ENCODE peak calls at places on chromosomes 16 and 17, in nine cellular contexts. One of them, this sample, is unnamed.
A peak's percentile ranks its signal among the peaks of the same experiment; 100 is the strongest.

GRCh38 chr17:1390422-1391367 is 9.3 kb downstream of the YWHAE start:
- DNase-seq in GM13977: no peak
- DNase-seq in B cell: no peak
- DNase-seq in astrocyte: peak; percentile 23
- DNase-seq in left ventricle myocardium inferior: no peak
- DNase-seq in HFF-Myc: no peak
- DNase-seq in upper lobe of right lung: no peak
- DNase-seq in Caco-2: no peak
- DNase-seq in neural crest cell: no peak
- DNase-seq in this sample: no peak

GRCh38 chr17:81572499-81573030 is 20.4 kb upstream of the FAAP100 start:
- DNase-seq in astrocyte: peak; percentile 52
- DNase-seq in neural crest cell: no peak
- DNase-seq in Caco-2: no peak
- DNase-seq in left ventricle myocardium inferior: no peak
- DNase-seq in GM13977: no peak
- DNase-seq in B cell: no peak
- DNase-seq in HFF-Myc: no peak
- DNase-seq in upper lobe of right lung: no peak
- DNase-seq in this sample: no peak

GRCh38 chr17:75764711-75765421 is at the start of gene GALK1:
- DNase-seq in left ventricle myocardium inferior: peak; percentile 81
- DNase-seq in Caco-2: peak; percentile 73
- DNase-seq in upper lobe of right lung: peak; percentile 91
- DNase-seq in neural crest cell: peak; percentile 69
- DNase-seq in astrocyte: peak; percentile 41
- DNase-seq in GM13977: peak; percentile 93
- DNase-seq in B cell: peak; percentile 97
- DNase-seq in HFF-Myc: no peak
- DNase-seq in this sample: peak; percentile 81

GRCh38 chr17:75503976-75504346 is 11.4 kb downstream of the CASKIN2 start:
- DNase-seq in upper lobe of right lung: peak; percentile 64
- DNase-seq in HFF-Myc: no peak
- DNase-seq in astrocyte: no peak
- DNase-seq in B cell: no peak
- DNase-seq in left ventricle myocardium inferior: no peak
- DNase-seq in Caco-2: no peak
- DNase-seq in GM13977: no peak
- DNase-seq in neural crest cell: no peak
- DNase-seq in this sample: no peak

GRCh38 chr16:15650698-15651161 is 685 bp downstream of the NDE1 start:
- DNase-seq in left ventricle myocardium inferior: no peak
- DNase-seq in neural crest cell: peak; percentile 7
- DNase-seq in B cell: peak; percentile 57
- DNase-seq in HFF-Myc: no peak
- DNase-seq in astrocyte: no peak
- DNase-seq in Caco-2: no peak
- DNase-seq in upper lobe of right lung: no peak
- DNase-seq in GM13977: peak; percentile 64
- DNase-seq in this sample: peak; percentile 75

GRCh38 chr17:50101346-50102163 is 6.4 kb downstream of the PDK2 start:
- DNase-seq in upper lobe of right lung: no peak
- DNase-seq in neural crest cell: no peak
- DNase-seq in GM13977: no peak
- DNase-seq in left ventricle myocardium inferior: peak; percentile 70
- DNase-seq in HFF-Myc: no peak
- DNase-seq in astrocyte: no peak
- DNase-seq in Caco-2: no peak
- DNase-seq in B cell: no peak
- DNase-seq in this sample: no peak

GRCh38 chr16:82660966-82661365 is 34.2 kb downstream of the CDH13 start:
- DNase-seq in Caco-2: no peak
- DNase-seq in GM13977: no peak
- DNase-seq in HFF-Myc: no peak
- DNase-seq in astrocyte: no peak
- DNase-seq in left ventricle myocardium inferior: no peak
- DNase-seq in neural crest cell: no peak
- DNase-seq in upper lobe of right lung: no peak
- DNase-seq in B cell: no peak
- DNase-seq in this sample: no peak

GRCh38 chr17:1793447-1793806 is 31.6 kb downstream of the SERPINF1 start:
- DNase-seq in HFF-Myc: no peak
- DNase-seq in upper lobe of right lung: no peak
- DNase-seq in Caco-2: no peak
- DNase-seq in B cell: no peak
- DNase-seq in left ventricle myocardium inferior: no peak
- DNase-seq in astrocyte: peak; percentile 14
- DNase-seq in neural crest cell: no peak
- DNase-seq in GM13977: no peak
- DNase-seq in this sample: no peak

GRCh38 chr16:844638-845348 is 44.3 kb upstream of the GNG13 start:
- DNase-seq in astrocyte: no peak
- DNase-seq in upper lobe of right lung: no peak
- DNase-seq in neural crest cell: no peak
- DNase-seq in B cell: no peak
- DNase-seq in left ventricle myocardium inferior: no peak
- DNase-seq in Caco-2: no peak
- DNase-seq in HFF-Myc: no peak
- DNase-seq in GM13977: no peak
- DNase-seq in this sample: no peak

GRCh38 chr17:56230660-56231059 is 77.4 kb downstream of the ANKFN1 start:
- DNase-seq in left ventricle myocardium inferior: no peak
- DNase-seq in neural crest cell: no peak
- DNase-seq in upper lobe of right lung: no peak
- DNase-seq in Caco-2: no peak
- DNase-seq in GM13977: no peak
- DNase-seq in astrocyte: peak; percentile 28
- DNase-seq in HFF-Myc: no peak
- DNase-seq in B cell: no peak
- DNase-seq in this sample: no peak

GRCh38 chr17:68260051-68260762 is 12.4 kb downstream of the AMZ2 start:
- DNase-seq in GM13977: no peak
- DNase-seq in astrocyte: peak; percentile 14
- DNase-seq in B cell: no peak
- DNase-seq in Caco-2: no peak
- DNase-seq in upper lobe of right lung: no peak
- DNase-seq in left ventricle myocardium inferior: no peak
- DNase-seq in neural crest cell: no peak
- DNase-seq in HFF-Myc: no peak
- DNase-seq in this sample: no peak

GRCh38 chr17:57393368-57393767 is 137.0 kb downstream of the MSI2 start:
- DNase-seq in B cell: no peak
- DNase-seq in GM13977: no peak
- DNase-seq in neural crest cell: no peak
- DNase-seq in Caco-2: no peak
- DNase-seq in astrocyte: no peak
- DNase-seq in HFF-Myc: no peak
- DNase-seq in upper lobe of right lung: no peak
- DNase-seq in left ventricle myocardium inferior: no peak
- DNase-seq in this sample: no peak

GRCh38 chr17:51087072-51087757 is 33.5 kb downstream of the SPAG9 start:
- DNase-seq in upper lobe of right lung: no peak
- DNase-seq in GM13977: no peak
- DNase-seq in astrocyte: no peak
- DNase-seq in left ventricle myocardium inferior: no peak
- DNase-seq in neural crest cell: no peak
- DNase-seq in HFF-Myc: no peak
- DNase-seq in B cell: no peak
- DNase-seq in Caco-2: no peak
- DNase-seq in this sample: no peak

DNA sequence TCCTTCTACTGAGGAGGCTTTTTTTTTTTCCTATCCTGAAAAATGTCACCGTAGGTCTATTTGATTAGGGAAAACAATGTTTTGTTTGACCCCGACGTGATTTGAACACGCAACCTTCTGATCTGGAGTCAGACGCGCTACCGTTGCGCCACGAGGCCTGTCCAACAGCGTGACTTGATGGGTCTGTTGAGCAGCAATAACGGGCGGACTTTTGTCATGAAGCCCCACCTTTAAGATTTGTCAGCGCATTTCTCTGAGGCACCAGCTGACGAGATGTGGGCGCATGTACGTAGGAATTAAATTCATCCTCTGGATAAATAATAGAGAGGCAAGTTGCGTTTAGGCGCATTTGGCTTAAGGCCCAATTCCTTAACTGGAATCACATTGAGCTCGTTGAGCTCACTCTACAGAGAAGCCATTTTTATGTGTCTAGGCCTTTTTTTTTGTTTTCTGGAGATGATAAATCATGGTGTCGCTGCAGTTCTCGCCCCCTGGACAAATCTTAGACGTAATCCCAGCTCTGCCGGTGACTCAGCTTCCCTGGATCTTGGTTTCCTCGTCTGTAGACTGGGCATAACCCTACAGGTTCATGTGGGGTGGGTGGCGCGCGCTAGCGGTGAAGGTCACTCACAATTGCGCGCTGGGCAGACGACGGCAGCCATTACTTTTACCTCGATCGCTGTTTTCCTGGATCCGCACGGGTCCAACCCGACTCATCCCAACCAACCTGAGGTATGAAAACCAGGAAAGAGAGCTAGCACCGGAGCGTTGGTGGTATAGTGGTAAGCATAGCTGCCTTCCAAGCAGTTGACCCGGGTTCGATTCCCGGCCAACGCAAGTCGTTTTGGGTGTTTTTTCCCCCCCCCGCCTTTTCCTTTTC is 10.6 kb upstream of the AURKB start:
- DNase-seq in B cell: peak; percentile 68
- DNase-seq in left ventricle myocardium inferior: peak; percentile 84
- DNase-seq in neural crest cell: peak; percentile 94
- DNase-seq in HFF-Myc: peak; percentile 83
- DNase-seq in Caco-2: peak; percentile 83
- DNase-seq in upper lobe of right lung: peak; percentile 90
- DNase-seq in GM13977: peak; percentile 66
- DNase-seq in astrocyte: peak; percentile 87
- DNase-seq in this sample: peak; percentile 94
- TF ChIP-seq CTCF in B cell: no peak
- TF ChIP-seq CTCF in left ventricle myocardium inferior: no peak
- TF ChIP-seq CTCF in neural crest cell: no peak
- TF ChIP-seq CTCF in HFF-Myc: no peak
- TF ChIP-seq CTCF in Caco-2: no peak
- TF ChIP-seq CTCF in upper lobe of right lung: no peak
- TF ChIP-seq CTCF in GM13977: no peak
- TF ChIP-seq CTCF in astrocyte: no peak
- TF ChIP-seq CTCF in this sample: no peak

DNA sequence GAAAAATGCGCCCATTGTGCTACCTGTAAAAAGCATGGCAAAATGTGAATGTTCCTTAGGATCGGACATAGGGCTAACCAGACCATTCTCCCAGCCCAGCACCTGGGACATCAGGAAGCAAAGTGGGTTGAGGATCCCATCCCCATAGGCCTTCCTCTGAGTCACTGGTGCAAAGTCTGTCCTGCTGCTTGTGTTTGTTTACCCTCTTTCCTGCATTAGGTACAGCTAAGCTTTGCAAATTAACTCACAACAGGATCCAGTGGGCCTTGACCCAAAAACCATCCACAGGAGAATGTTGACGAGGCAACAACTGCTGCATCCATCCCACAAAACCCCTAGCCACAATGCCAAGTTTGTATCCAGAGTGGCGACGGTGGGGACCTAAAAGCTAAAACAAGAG is 106.2 kb downstream of the GRIN2A start:
- DNase-seq in left ventricle myocardium inferior: no peak
- DNase-seq in Caco-2: no peak
- DNase-seq in GM13977: no peak
- DNase-seq in HFF-Myc: no peak
- DNase-seq in B cell: no peak
- DNase-seq in upper lobe of right lung: no peak
- DNase-seq in neural crest cell: no peak
- DNase-seq in astrocyte: no peak
- DNase-seq in this sample: no peak
- TF ChIP-seq CTCF in left ventricle myocardium inferior: no peak
- TF ChIP-seq CTCF in Caco-2: no peak
- TF ChIP-seq CTCF in GM13977: no peak
- TF ChIP-seq CTCF in HFF-Myc: no peak
- TF ChIP-seq CTCF in B cell: no peak
- TF ChIP-seq CTCF in upper lobe of right lung: no peak
- TF ChIP-seq CTCF in neural crest cell: no peak
- TF ChIP-seq CTCF in astrocyte: no peak
- TF ChIP-seq CTCF in this sample: no peak

DNA sequence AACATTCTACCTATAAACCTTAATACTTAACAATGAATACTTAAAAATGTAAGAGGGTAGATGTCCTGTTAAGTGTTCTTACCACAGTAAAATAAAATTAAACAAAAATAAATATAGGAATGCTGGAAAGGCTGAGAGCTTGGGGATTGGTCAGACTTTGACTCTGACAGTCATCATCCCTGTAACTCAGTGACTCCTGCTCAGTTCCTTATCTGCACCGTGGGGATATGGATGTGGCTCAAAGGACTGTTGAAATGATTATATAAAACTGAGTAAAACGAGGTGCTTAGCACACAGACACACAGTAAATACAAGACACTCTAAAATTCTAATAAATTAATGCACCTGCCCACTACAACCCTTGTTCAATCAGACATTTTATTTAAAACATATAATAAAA is 338.6 kb downstream of the TMEM114 start:
- DNase-seq in left ventricle myocardium inferior: no peak
- DNase-seq in HFF-Myc: no peak
- DNase-seq in B cell: no peak
- DNase-seq in GM13977: no peak
- DNase-seq in astrocyte: no peak
- DNase-seq in neural crest cell: no peak
- DNase-seq in upper lobe of right lung: no peak
- DNase-seq in Caco-2: no peak
- DNase-seq in this sample: no peak
- TF ChIP-seq CTCF in left ventricle myocardium inferior: no peak
- TF ChIP-seq CTCF in HFF-Myc: no peak
- TF ChIP-seq CTCF in B cell: no peak
- TF ChIP-seq CTCF in GM13977: no peak
- TF ChIP-seq CTCF in astrocyte: no peak
- TF ChIP-seq CTCF in neural crest cell: no peak
- TF ChIP-seq CTCF in upper lobe of right lung: no peak
- TF ChIP-seq CTCF in Caco-2: no peak
- TF ChIP-seq CTCF in this sample: no peak

DNA sequence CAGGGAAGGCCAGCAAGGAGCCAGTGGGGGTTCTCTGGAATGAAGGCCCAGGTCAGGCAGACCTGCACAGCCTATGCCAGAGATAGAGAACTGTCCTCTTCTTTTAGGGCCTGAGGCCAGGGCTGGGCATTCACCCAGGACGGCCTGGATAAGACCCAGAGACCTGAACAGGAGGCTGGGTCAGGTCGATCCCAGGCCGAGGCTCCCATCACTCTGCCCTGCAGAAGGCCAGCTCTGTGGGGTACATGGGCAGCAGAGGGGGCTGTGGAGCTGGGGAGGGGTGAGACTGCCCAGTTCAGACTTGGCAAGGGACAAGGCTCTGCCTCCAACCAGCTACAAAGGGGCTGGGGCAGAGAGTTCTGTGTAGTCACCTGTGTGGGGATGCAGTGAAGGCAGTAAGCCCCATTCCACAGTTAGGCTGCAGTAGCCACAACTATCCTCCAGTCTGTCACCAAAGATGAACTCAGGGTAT is 14.6 kb downstream of the HSD11B2 start:
- DNase-seq in GM13977: no peak
- DNase-seq in left ventricle myocardium inferior: peak; percentile 74
- DNase-seq in HFF-Myc: no peak
- DNase-seq in B cell: no peak
- DNase-seq in upper lobe of right lung: no peak
- DNase-seq in astrocyte: no peak
- DNase-seq in neural crest cell: no peak
- DNase-seq in Caco-2: no peak
- DNase-seq in this sample: no peak
- TF ChIP-seq CTCF in GM13977: peak; percentile 1
- TF ChIP-seq CTCF in left ventricle myocardium inferior: no peak
- TF ChIP-seq CTCF in HFF-Myc: peak; percentile 7
- TF ChIP-seq CTCF in B cell: no peak
- TF ChIP-seq CTCF in upper lobe of right lung: peak; percentile 5
- TF ChIP-seq CTCF in astrocyte: no peak
- TF ChIP-seq CTCF in neural crest cell: no peak
- TF ChIP-seq CTCF in Caco-2: no peak
- TF ChIP-seq CTCF in this sample: no peak

GRCh38 chr17:19507673-19508326 is 25.9 kb upstream of the SLC47A1 start:
- DNase-seq in upper lobe of right lung: peak; percentile 91
- DNase-seq in neural crest cell: peak; percentile 91
- DNase-seq in astrocyte: peak; percentile 76
- DNase-seq in B cell: peak; percentile 82
- DNase-seq in GM13977: peak; percentile 87
- DNase-seq in Caco-2: peak; percentile 93
- DNase-seq in left ventricle myocardium inferior: peak; percentile 80
- DNase-seq in HFF-Myc: peak; percentile 89
- DNase-seq in this sample: peak; percentile 80
- TF ChIP-seq CTCF in upper lobe of right lung: no peak
- TF ChIP-seq CTCF in neural crest cell: no peak
- TF ChIP-seq CTCF in astrocyte: no peak
- TF ChIP-seq CTCF in B cell: no peak
- TF ChIP-seq CTCF in GM13977: no peak
- TF ChIP-seq CTCF in Caco-2: no peak
- TF ChIP-seq CTCF in left ventricle myocardium inferior: no peak
- TF ChIP-seq CTCF in HFF-Myc: no peak
- TF ChIP-seq CTCF in this sample: no peak